ENCODE peak calls at places on chromosome 18, in four cellular contexts. N, I, Q and L are unnamed samples.
A peak's percentile ranks its signal among the peaks of the same experiment; 100 is the strongest.

GRCh38 chr18:13536578-13536977 is 189.8 kb downstream of the FAM210A start:
- DNase-seq in N (no peak), I (no peak), Q (no peak), L (no peak)

GRCh38 chr18:68262697-68263293 is 452.1 kb downstream of the TMX3 start:
- DNase-seq in Q (no peak), I (peak; percentile 23), N (no peak), L (no peak)

GRCh38 chr18:13369756-13370510 is 151.4 kb downstream of the LDLRAD4 start:
- DNase-seq in I (peak; percentile 17), N (no peak), Q (no peak), L (no peak)

GRCh38 chr18:58180172-58180571 is 136.1 kb downstream of the NEDD4L start:
- DNase-seq in I (no peak), N (no peak), Q (no peak), L (no peak)

GRCh38 chr18:57759650-57760049 is 43.5 kb downstream of the ATP8B1 start:
- DNase-seq in Q (no peak), I (peak; percentile 49), N (no peak), L (no peak)

GRCh38 chr18:77110936-77111335 is 21.6 kb downstream of the MBP start:
- DNase-seq in N (no peak), Q (no peak), I (no peak), L (no peak)

GRCh38 chr18:25233582-25234362 is 118.2 kb downstream of the ZNF521 start:
- DNase-seq in I (peak; percentile 32), Q (no peak), N (no peak), L (no peak)

GRCh38 chr18:77100751-77101355 is 31.7 kb downstream of the MBP start:
- DNase-seq in I (no peak), Q (no peak), N (no peak), L (no peak)

GRCh38 chr18:23716516-23716915 is 27.3 kb downstream of the LAMA3 start:
- DNase-seq in I (peak; percentile 88), Q (no peak), N (no peak), L (no peak)

GRCh38 chr18:26301681-26302080 is 75.4 kb downstream of the TAF4B start:
- DNase-seq in N (no peak), I (peak; percentile 39), Q (no peak), L (no peak)

GRCh38 chr18:33210575-33211189 is 229.8 kb downstream of the CCDC178 start:
- DNase-seq in N (no peak), Q (peak; percentile 70), I (peak; percentile 20), L (peak; percentile 69)

GRCh38 chr18:52337286-52337685 is 2.7 kb upstream of the DCC start:
- DNase-seq in N (no peak), Q (no peak), I (peak; percentile 53), L (no peak)

GRCh38 chr18:24051256-24051947 is 36.8 kb downstream of the TTC39C start:
- DNase-seq in I (peak; percentile 30), Q (no peak), N (no peak), L (no peak)

GRCh38 chr18:55672574-55673361 is 84.8 kb upstream of the TCF4 start:
- DNase-seq in I (no peak), Q (no peak), N (no peak), L (no peak)

GRCh38 chr18:36066731-36067117 is 635 bp downstream of the RPRD1A start:
- DNase-seq in N (no peak), Q (no peak), I (no peak), L (peak; percentile 37)

GRCh38 chr18:67104700-67105284 is 411.7 kb downstream of the DSEL start:
- DNase-seq in N (peak; percentile 77), Q (peak; percentile 86), I (peak; percentile 74), L (peak; percentile 90)

GRCh38 chr18:41887100-41887499 is 67.9 kb upstream of the PIK3C3 start:
- DNase-seq in Q (no peak), N (no peak), I (no peak), L (no peak)